ENCODE peak calls at places on chromosomes 5 and 9, in nine cellular contexts. O is lower lobe of right lung, D is heart left ventricle, G is astrocyte of the spinal cord, T is fibroblast of pulmonary artery, M is brain microvascular endothelial cell, A is natural killer cell, F is choroid plexus epithelial cell, Y is endodermal cell. X is an unnamed sample.

GRCh38 chr9:130927995-130928900 is 10.8 kb downstream of the FIBCD1 start:
- DNase-seq in M (peak; percentile 18), A (no peak), D (peak; percentile 81), F (peak; percentile 42), G (peak; percentile 66), Y (no peak), O (no peak), T (peak; percentile 74), X (no peak)

GRCh38 chr9:127700594-127701255 is 6.1 kb upstream of the CFAP157 start:
- DNase-seq in F (no peak), G (no peak), Y (no peak), D (no peak), M (no peak), T (no peak), A (no peak), O (no peak), X (no peak)

GRCh38 chr9:35920004-35920658 is 10.8 kb downstream of the SPAAR start:
- DNase-seq in D (no peak), O (no peak), A (no peak), G (no peak), T (no peak), M (no peak), F (peak; percentile 14), Y (no peak), X (no peak)

GRCh38 chr5:61327761-61328753 is 4.0 kb upstream of the ZSWIM6 start:
- DNase-seq in F (peak; percentile 92), M (peak; percentile 88), Y (peak; percentile 29), A (no peak), G (peak; percentile 89), O (no peak), D (no peak), T (peak; percentile 85), X (no peak)

GRCh38 chr5:136802382-136802781 is 437.0 kb upstream of the TRPC7 start:
- DNase-seq in O (no peak), D (no peak), G (peak; percentile 45), M (no peak), A (no peak), F (peak; percentile 26), Y (peak; percentile 64), T (peak; percentile 56), X (no peak)

GRCh38 chr5:176776141-176776865 is 34.1 kb upstream of the UNC5A start:
- DNase-seq in T (no peak), Y (peak; percentile 35), F (no peak), O (no peak), M (no peak), D (no peak), G (no peak), A (peak; percentile 4), X (no peak)

GRCh38 chr9:77575785-77576184 is 72.3 kb downstream of the GNA14 start:
- DNase-seq in A (no peak), G (peak; percentile 26), D (no peak), O (no peak), M (no peak), Y (peak; percentile 75), F (peak; percentile 38), T (peak; percentile 60), X (no peak)

GRCh38 chr5:151048526-151048925 is 28.1 kb downstream of the GPX3 start:
- DNase-seq in Y (peak; percentile 78), G (no peak), O (no peak), F (no peak), A (no peak), T (no peak), D (no peak), M (no peak), X (no peak)

GRCh38 chr9:99300103-99300439 is 78.0 kb downstream of the SEC61B start:
- DNase-seq in A (no peak), D (no peak), T (no peak), G (no peak), F (no peak), M (no peak), O (no peak), Y (no peak), X (no peak)

GRCh38 chr5:53069626-53070025 is 39.9 kb downstream of the MOCS2 start:
- DNase-seq in M (peak; percentile 95), O (no peak), Y (no peak), A (no peak), G (peak; percentile 95), T (peak; percentile 88), F (peak; percentile 96), D (no peak), X (no peak)

GRCh38 chr9:18480649-18481048 is 6.7 kb downstream of the ADAMTSL1 start:
- DNase-seq in O (no peak), T (no peak), F (no peak), Y (no peak), M (no peak), A (no peak), D (no peak), G (peak; percentile 74), X (no peak)

DNA sequence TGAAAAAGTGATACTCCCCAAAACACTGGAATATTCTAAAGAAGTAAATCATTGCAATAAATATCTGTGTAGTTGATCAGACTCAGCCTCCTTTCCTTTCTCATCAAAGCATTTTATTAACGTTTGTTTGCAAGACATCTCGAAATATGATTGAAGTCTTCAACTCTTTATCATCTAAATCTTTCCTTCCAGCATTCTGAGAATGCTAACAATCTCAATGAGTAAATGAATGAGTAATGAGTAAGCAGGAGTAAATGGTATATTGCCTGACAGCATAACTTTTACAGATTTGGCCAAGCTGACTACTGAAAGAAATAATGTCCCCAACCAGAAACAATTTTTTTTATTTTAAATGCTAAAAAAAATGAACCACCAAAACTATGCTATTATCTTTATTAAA is 157.1 kb downstream of the SLCO4C1 start:
- DNase-seq in M (no peak), A (no peak), G (no peak), D (no peak), F (no peak), T (no peak), O (no peak), Y (no peak), X (no peak)
- TF ChIP-seq CTCF in M (no peak), A (no peak), G (no peak), D (no peak), F (no peak), T (no peak), O (no peak), Y (no peak), X (no peak)

GRCh38 chr5:152349683-152350526 is 55.2 kb downstream of the NMUR2 start:
- DNase-seq in A (no peak), T (peak; percentile 35), M (peak; percentile 14), O (peak; percentile 45), F (peak; percentile 50), Y (peak; percentile 83), G (peak; percentile 12), D (no peak), X (no peak)
- TF ChIP-seq CTCF in A (peak; percentile 32), T (peak; percentile 82), M (peak; percentile 66), O (peak; percentile 85), F (peak; percentile 80), Y (peak; percentile 96), G (peak; percentile 76), D (peak; percentile 68), X (peak; percentile 95)

DNA sequence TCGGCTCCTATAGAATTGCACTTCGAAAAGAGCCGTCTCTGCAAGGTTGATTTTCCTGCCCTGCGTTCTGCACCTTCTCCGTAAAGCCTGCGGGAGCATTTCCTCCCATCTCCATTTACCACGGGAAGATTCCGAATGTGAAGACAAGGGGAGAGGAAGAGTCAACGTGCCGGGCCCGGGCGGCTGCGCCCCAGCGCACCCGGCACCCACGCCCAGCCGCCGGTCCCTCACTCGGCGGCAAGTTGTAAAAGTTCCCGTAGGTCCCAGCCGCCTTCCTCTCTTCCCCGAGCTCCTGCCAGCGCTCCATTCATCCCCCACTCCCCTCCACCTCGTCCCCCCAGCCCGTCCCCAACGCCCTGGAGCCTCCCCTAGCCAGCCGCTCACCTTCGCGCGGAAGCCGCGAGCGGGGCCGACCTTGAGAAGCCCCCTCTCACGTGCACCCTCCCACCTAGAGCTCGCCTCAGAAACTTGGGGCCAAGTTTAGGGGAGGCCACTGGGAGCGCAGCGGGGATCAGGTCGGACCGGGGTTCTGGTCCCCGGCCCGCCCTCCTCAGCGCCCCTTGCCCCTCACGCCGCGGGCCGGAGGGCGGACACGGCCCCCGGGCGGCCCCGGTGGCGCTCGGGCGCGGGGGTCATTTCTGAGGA is 387 bp downstream of the BNC2 start:
- DNase-seq in T (peak; percentile 22), A (peak; percentile 24), D (peak; percentile 64), Y (peak; percentile 78), M (no peak), O (no peak), G (peak; percentile 7), F (peak; percentile 27), X (no peak)
- TF ChIP-seq CTCF in T (no peak), A (no peak), D (no peak), Y (no peak), M (no peak), O (no peak), G (no peak), F (no peak), X (no peak)

GRCh38 chr9:121836382-121836885 is 185.0 kb downstream of the DAB2IP start:
- DNase-seq in G (no peak), T (no peak), F (no peak), O (no peak), D (peak; percentile 8), A (no peak), Y (peak; percentile 47), M (no peak), X (no peak)

GRCh38 chr9:121840838-121841760 is 189.7 kb downstream of the DAB2IP start:
- DNase-seq in D (peak; percentile 20), Y (peak; percentile 33), G (no peak), T (no peak), M (no peak), O (no peak), F (no peak), A (no peak), X (no peak)

GRCh38 chr9:121837113-121838010 is 185.9 kb downstream of the DAB2IP start:
- DNase-seq in Y (peak; percentile 43), M (no peak), O (no peak), A (no peak), G (peak; percentile 31), T (peak; percentile 46), F (peak; percentile 66), D (peak; percentile 18), X (no peak)

GRCh38 chr9:121839726-121840500 is 188.5 kb downstream of the DAB2IP start:
- DNase-seq in T (no peak), F (no peak), A (no peak), D (peak; percentile 16), G (no peak), Y (peak; percentile 32), M (no peak), O (no peak), X (no peak)

DNA sequence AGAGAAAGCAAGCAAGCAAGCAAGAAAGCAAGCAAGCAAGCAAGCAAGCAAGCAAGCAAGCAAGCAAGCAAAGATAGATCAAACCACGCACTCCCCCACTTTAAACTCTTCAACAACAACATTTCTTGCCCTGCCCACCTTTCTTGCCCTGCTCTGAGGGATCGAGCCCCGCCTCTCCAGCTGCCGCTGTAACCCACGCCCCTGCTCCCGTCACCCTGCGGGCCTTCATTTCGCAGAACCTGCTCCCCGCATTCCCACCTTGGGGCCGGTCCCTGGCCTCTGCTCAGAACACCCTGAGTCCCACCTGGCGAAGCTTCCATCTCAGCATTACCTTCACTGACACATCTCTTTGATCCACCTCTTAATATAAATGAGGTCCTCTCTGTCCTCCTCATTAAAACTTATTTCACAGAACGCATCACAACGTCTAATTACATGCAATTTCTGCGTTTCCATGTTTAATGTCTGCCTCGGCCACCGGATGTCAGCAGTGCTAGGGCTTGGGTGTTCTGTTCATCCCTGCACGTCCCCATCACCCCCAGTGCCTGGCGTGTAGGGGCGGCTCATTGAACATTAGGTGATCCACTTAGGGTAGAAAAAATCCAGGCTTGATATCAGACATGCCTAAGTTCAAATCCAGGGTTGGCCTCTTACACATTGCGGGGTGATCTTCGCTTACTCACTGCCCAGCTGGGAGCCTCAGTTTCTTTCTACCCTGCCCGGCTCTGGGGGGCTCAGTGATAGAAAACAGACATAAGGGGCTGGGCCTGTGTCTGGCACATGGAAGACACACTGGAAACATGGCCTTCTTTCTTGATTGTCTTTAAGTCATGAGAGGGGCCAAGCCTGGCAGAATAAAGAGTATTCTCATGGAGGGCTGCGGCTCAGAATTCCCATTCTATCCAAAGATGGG is 187.6 kb downstream of the DAB2IP start:
- DNase-seq in G (no peak), Y (peak; percentile 55), O (no peak), M (no peak), F (no peak), D (peak; percentile 47), T (no peak), A (no peak), X (no peak)
- TF ChIP-seq CTCF in G (peak; percentile 31), Y (peak; percentile 43), O (no peak), M (peak; percentile 50), F (peak; percentile 39), D (no peak), T (peak; percentile 14), A (no peak), X (peak; percentile 28)

X was measured in D721Med.